ENCODE peak calls at places on chromosomes 4 and X, in four cellular contexts. Q, V, G and Y are unnamed samples.

GRCh38 chrX:6226646-6227444 is 1.8 kb downstream of the NLGN4X start:
- DNase-seq in Q (peak; percentile 33), V (no peak), G (peak; percentile 17), Y (no peak)

GRCh38 chr4:86302242-86302641 is 57.6 kb downstream of the MAPK10 start:
- DNase-seq in Q (peak; percentile 76), V (peak; percentile 34), G (peak; percentile 50), Y (no peak)

GRCh38 chrX:108537005-108537404 is 97.4 kb downstream of the COL4A5 start:
- DNase-seq in Q (peak; percentile 63), V (peak; percentile 48), G (no peak), Y (peak; percentile 4)

GRCh38 chr4:169335331-169335730 is 64.6 kb upstream of the SH3RF1 start:
- DNase-seq in Q (no peak), V (peak; percentile 89), G (no peak), Y (no peak)

GRCh38 chr4:31366041-31366440 is 645.9 kb downstream of the PCDH7 start:
- DNase-seq in Q (no peak), V (peak; percentile 66), G (no peak), Y (no peak)

GRCh38 chrX:41095174-41095573 is 9.9 kb downstream of the USP9X start:
- DNase-seq in Q (no peak), V (no peak), G (no peak), Y (no peak)

GRCh38 chr4:117400039-117400835 is 314.9 kb upstream of the TRAM1L1 start:
- DNase-seq in Q (no peak), V (peak; percentile 51), G (no peak), Y (no peak)

GRCh38 chr4:186554890-186555827 is at the start of gene MTNR1A:
- DNase-seq in Q (peak; percentile 77), V (peak; percentile 16), G (peak; percentile 70), Y (no peak)

GRCh38 chrX:151830911-151831310 is 81.8 kb upstream of the MAGEA4 start:
- DNase-seq in Q (peak; percentile 28), V (no peak), G (no peak), Y (no peak)

GRCh38 chrX:103686199-103687072 is at the start of gene MORF4L2:
- DNase-seq in Q (peak; percentile 92), V (peak; percentile 96), G (peak; percentile 84), Y (peak; percentile 98)

GRCh38 chrX:43481601-43482000 is 174.5 kb upstream of the MAOA start:
- DNase-seq in Q (no peak), V (no peak), G (no peak), Y (no peak)

GRCh38 chr4:53614616-53615015 is 23.3 kb upstream of the LNX1 start:
- DNase-seq in Q (peak; percentile 76), V (peak; percentile 42), G (no peak), Y (no peak)

GRCh38 chrX:147737690-147738089 is 174.0 kb upstream of the FMR1 start:
- DNase-seq in Q (no peak), V (no peak), G (no peak), Y (no peak)

GRCh38 chrX:42597481-42597880 is 180.5 kb downstream of the PPP1R2C start:
- DNase-seq in Q (no peak), V (no peak), G (no peak), Y (no peak)

GRCh38 chrX:27987862-27988646 is 6.8 kb upstream of the DCAF8L1 start:
- DNase-seq in Q (no peak), V (no peak), G (no peak), Y (no peak)

GRCh38 chr4:82648356-82648755 is 86.6 kb upstream of the TMEM150C start:
- DNase-seq in Q (no peak), V (peak; percentile 22), G (no peak), Y (no peak)

GRCh38 chrX:22081475-22082092 is 49.5 kb downstream of the PHEX start:
- DNase-seq in Q (peak; percentile 78), V (peak; percentile 71), G (peak; percentile 67), Y (no peak)
- TF ChIP-seq CTCF in Q (peak; percentile 78), V (peak; percentile 76), G (peak; percentile 60), Y (peak; percentile 74)

DNA sequence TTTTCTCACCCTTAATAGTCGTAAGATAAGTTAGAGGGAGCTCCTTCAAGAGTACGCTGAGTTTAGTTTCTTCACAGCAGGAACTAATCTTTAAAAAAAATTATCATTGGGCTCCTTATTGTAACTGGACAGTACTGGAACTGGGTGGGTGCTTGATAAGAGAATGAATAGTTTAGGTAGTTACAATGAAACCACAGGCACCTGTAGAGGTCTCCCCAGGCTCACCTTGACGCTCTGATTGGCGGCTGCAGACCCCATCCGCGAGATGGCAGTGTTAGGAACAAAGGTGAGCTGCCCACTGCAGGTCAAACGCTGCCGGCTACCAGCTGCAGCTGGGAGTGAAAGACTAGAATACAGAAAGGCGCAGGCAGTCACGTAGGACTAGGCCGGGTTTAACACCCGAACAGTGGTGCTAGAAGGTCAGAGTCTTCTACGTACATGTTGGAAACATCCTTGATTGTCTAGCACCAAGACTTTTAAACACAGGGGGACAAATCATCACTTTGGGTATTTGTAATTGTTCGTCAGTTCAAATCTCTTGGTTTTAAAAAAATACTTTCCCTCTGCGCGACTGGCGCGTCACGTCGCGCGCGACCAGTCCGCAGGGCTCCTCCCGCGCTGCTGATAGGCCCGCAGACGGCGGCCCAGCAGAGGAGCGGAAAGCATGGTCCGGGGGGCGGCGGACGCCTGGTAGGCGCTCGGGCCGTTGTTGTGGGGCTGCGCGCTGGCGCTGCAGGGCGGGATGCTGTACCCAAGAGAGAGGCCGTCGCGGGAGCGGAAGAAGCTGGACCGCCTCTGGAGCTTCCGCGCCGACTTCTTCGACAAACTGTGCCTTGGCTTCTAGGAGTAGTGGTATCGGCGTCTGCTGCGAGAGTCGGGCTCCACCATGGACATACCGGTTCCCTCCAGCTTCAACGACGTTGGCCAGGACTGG is 45.6 kb downstream of the SMARCA5 start:
- DNase-seq in Q (peak; percentile 95), V (peak; percentile 63), G (peak; percentile 86), Y (peak; percentile 10)
- TF ChIP-seq CTCF in Q (peak; percentile 99), V (peak; percentile 51), G (peak; percentile 40), Y (peak; percentile 48)

DNA sequence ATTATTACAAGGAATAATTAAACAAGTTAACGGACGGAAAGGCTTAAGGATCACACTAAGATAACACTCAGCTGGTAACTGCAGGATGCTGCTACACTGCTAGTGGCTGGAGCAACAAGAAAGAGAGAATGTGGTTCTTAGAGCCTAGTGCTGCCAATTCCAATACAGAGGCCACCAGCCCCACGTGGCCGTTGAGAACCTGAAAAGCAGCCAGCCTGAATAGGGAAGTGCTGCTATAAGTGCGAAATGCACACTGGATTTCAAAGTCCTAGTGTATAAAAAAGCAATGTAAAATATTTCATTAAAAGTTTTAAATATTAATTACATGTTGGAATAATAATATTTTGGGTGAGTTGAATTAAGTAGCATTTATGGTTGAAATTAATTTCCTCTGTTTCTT is 257.3 kb upstream of the TAPT1 start:
- DNase-seq in Q (no peak), V (no peak), G (no peak), Y (no peak)
- TF ChIP-seq CTCF in Q (no peak), V (no peak), G (no peak), Y (no peak)

GRCh38 chrX:66021758-66022741 is 17.8 kb downstream of the VSIG4 start:
- DNase-seq in Q (no peak), V (no peak), G (no peak), Y (no peak)

GRCh38 chrX:66023726-66024467 is 16.0 kb downstream of the VSIG4 start:
- DNase-seq in Q (no peak), V (no peak), G (no peak), Y (no peak)

GRCh38 chrX:66024570-66024969 is 15.3 kb downstream of the VSIG4 start:
- DNase-seq in Q (no peak), V (no peak), G (no peak), Y (no peak)

GRCh38 chrX:66021407-66021757 is 18.5 kb downstream of the VSIG4 start:
- DNase-seq in Q (no peak), V (no peak), G (no peak), Y (no peak)

DNA sequence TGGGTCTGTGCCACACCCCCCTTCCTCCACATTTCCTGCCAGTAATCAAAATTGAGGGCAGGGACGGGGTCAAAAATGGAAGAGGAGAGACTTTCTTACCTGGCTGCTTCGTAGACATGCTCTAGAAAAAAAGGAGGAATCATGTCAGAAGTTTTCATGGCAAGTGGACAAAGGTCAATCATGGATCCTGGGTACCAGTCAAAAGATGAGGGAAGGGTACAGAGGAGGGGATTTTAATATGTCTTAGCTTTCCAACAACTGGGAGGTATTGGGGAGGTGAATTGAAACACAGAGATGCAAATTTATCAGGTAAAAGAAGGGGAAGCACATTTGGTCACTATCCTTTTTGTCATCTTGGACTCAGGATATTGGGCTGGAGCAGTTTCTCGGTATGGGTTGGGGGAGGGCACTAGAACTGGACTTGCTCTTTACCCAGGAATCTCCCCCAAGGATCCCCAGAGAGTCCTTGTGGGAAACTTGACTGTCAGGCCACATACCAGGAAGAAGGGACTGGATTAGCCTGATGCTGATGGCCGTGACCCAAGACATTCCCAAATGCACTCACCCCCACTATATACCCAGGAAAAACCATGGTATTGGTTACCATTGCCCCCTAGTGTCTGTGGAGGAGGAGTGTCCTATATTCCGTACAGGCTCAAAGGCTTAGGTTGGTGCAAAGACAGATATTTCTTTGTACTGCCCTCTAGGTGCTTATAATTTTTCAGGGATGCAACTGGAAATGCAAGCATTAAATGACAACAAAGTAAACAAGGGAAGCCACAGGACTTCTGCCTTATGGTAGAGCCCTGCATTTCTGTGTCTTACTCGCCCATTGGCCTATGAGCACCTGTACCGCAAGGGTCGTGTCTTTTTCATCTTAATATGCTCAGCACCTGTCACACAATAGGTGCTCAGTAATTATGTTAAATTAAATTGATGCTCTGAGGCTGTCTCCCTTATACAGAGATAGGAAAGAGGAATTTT is 16.8 kb downstream of the VSIG4 start:
- DNase-seq in Q (peak; percentile 50), V (no peak), G (no peak), Y (no peak)
- TF ChIP-seq CTCF in Q (peak; percentile 52), V (no peak), G (no peak), Y (no peak)

DNA sequence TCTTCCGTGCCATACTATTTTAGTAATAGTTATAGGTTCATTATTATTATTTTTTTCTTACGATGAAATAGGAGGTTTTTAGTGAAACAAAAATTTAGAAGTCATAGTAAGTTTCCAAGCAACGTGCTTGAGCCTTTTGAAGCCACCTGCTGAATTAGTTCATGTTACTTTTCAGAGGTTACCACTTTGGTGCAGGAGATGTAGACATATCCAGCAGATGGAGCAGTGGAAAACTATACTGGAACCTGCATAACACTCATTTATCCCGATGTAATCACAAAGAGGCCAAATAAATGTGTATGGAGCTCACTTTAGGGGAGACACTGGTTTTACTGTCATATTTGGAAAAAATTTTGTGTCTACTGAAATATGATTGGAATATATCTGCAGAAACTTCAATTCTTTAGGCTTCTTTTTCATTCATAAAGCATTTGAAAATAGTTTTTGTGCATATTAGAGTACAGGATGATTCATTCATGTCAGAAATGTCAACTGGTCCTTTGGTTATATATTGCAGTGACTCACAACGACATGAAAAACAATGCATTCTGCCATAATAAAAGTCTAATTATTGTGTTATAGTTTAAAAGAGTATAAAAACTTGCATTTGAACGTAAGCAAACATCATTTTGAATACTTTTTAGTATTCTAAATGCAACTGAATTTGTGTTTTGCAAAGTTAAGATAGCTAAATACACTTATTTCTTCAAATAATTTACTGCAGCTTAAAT is 2182.9 kb upstream of the TENM3 start:
- DNase-seq in Q (peak; percentile 23), V (peak; percentile 33), G (no peak), Y (no peak)
- TF ChIP-seq CTCF in Q (peak; percentile 48), V (peak; percentile 33), G (no peak), Y (peak; percentile 37)

GRCh38 chr4:108255203-108255747 is 86.5 kb upstream of the LEF1 start:
- DNase-seq in Q (no peak), V (no peak), G (no peak), Y (no peak)

GRCh38 chr4:108256538-108256937 is 87.8 kb upstream of the LEF1 start:
- DNase-seq in Q (peak; percentile 7), V (no peak), G (no peak), Y (no peak)
- TF ChIP-seq CTCF in Q (no peak), V (no peak), G (no peak), Y (no peak)